ENCODE peak calls at places on chromosomes 16 and 17, in nine cellular contexts. One of them, this sample, is unnamed.

GRCh38 chr16:84982434-84982833 is 28.9 kb downstream of the ZDHHC7 start:
- DNase-seq in tibial nerve: no peak
- DNase-seq in adrenal gland: no peak
- DNase-seq in lower lobe of right lung: peak
- DNase-seq in left lung: no peak
- DNase-seq in AG10803: no peak
- DNase-seq in heart right ventricle: no peak
- DNase-seq in dorsolateral prefrontal cortex: no peak
- DNase-seq in astrocyte of the cerebellum: no peak
- DNase-seq in this sample: no peak

GRCh38 chr16:19291459-19291858 is 5.9 kb downstream of the CLEC19A start:
- DNase-seq in tibial nerve: no peak
- DNase-seq in adrenal gland: no peak
- DNase-seq in lower lobe of right lung: no peak
- DNase-seq in left lung: no peak
- DNase-seq in AG10803: no peak
- DNase-seq in heart right ventricle: no peak
- DNase-seq in dorsolateral prefrontal cortex: no peak
- DNase-seq in astrocyte of the cerebellum: no peak
- DNase-seq in this sample: peak

GRCh38 chr17:43456661-43457361 is 27.0 kb upstream of the DHX8 start:
- DNase-seq in tibial nerve: peak
- DNase-seq in adrenal gland: peak
- DNase-seq in lower lobe of right lung: peak
- DNase-seq in left lung: peak
- DNase-seq in AG10803: peak
- DNase-seq in heart right ventricle: peak
- DNase-seq in dorsolateral prefrontal cortex: no peak
- DNase-seq in astrocyte of the cerebellum: no peak
- DNase-seq in this sample: no peak

GRCh38 chr17:40921026-40921425 is 16.4 kb downstream of the KRT23 start:
- DNase-seq in tibial nerve: no peak
- DNase-seq in adrenal gland: no peak
- DNase-seq in lower lobe of right lung: no peak
- DNase-seq in left lung: no peak
- DNase-seq in AG10803: no peak
- DNase-seq in heart right ventricle: no peak
- DNase-seq in dorsolateral prefrontal cortex: no peak
- DNase-seq in astrocyte of the cerebellum: no peak
- DNase-seq in this sample: no peak

GRCh38 chr17:7857724-7858486 is at the start of gene CYB5D1:
- DNase-seq in tibial nerve: peak
- DNase-seq in adrenal gland: peak
- DNase-seq in lower lobe of right lung: peak
- DNase-seq in left lung: peak
- DNase-seq in AG10803: peak
- DNase-seq in heart right ventricle: peak
- DNase-seq in dorsolateral prefrontal cortex: peak
- DNase-seq in astrocyte of the cerebellum: no peak
- DNase-seq in this sample: peak

GRCh38 chr17:81900181-81900820 is 1.7 kb upstream of the NPB start:
- DNase-seq in tibial nerve: no peak
- DNase-seq in adrenal gland: no peak
- DNase-seq in lower lobe of right lung: no peak
- DNase-seq in left lung: no peak
- DNase-seq in AG10803: no peak
- DNase-seq in heart right ventricle: no peak
- DNase-seq in dorsolateral prefrontal cortex: no peak
- DNase-seq in astrocyte of the cerebellum: no peak
- DNase-seq in this sample: no peak

GRCh38 chr17:28279411-28279810 is 39.6 kb upstream of the TMEM97 start:
- DNase-seq in tibial nerve: no peak
- DNase-seq in adrenal gland: no peak
- DNase-seq in lower lobe of right lung: no peak
- DNase-seq in left lung: no peak
- DNase-seq in AG10803: peak
- DNase-seq in heart right ventricle: no peak
- DNase-seq in dorsolateral prefrontal cortex: no peak
- DNase-seq in astrocyte of the cerebellum: no peak
- DNase-seq in this sample: peak

GRCh38 chr17:79066963-79067362 is 7.7 kb upstream of the ENGASE start:
- DNase-seq in tibial nerve: no peak
- DNase-seq in adrenal gland: no peak
- DNase-seq in lower lobe of right lung: no peak
- DNase-seq in left lung: peak
- DNase-seq in AG10803: no peak
- DNase-seq in heart right ventricle: no peak
- DNase-seq in dorsolateral prefrontal cortex: no peak
- DNase-seq in astrocyte of the cerebellum: no peak
- DNase-seq in this sample: no peak

GRCh38 chr17:63358111-63358839 is 87.8 kb downstream of the CYB561 start:
- DNase-seq in tibial nerve: no peak
- DNase-seq in adrenal gland: no peak
- DNase-seq in lower lobe of right lung: no peak
- DNase-seq in left lung: no peak
- DNase-seq in AG10803: peak
- DNase-seq in heart right ventricle: no peak
- DNase-seq in dorsolateral prefrontal cortex: no peak
- DNase-seq in astrocyte of the cerebellum: peak
- DNase-seq in this sample: peak

GRCh38 chr16:4087990-4088577 is 28.2 kb downstream of the ADCY9 start:
- DNase-seq in tibial nerve: no peak
- DNase-seq in adrenal gland: no peak
- DNase-seq in lower lobe of right lung: no peak
- DNase-seq in left lung: no peak
- DNase-seq in AG10803: no peak
- DNase-seq in heart right ventricle: no peak
- DNase-seq in dorsolateral prefrontal cortex: no peak
- DNase-seq in astrocyte of the cerebellum: no peak
- DNase-seq in this sample: no peak

GRCh38 chr16:4785758-4786433 is 2.2 kb downstream of the SEPTIN12 start:
- DNase-seq in tibial nerve: no peak
- DNase-seq in adrenal gland: no peak
- DNase-seq in lower lobe of right lung: no peak
- DNase-seq in left lung: no peak
- DNase-seq in AG10803: no peak
- DNase-seq in heart right ventricle: no peak
- DNase-seq in dorsolateral prefrontal cortex: no peak
- DNase-seq in astrocyte of the cerebellum: no peak
- DNase-seq in this sample: no peak

GRCh38 chr17:68600881-68601564 is at the start of gene FAM20A:
- DNase-seq in tibial nerve: no peak
- DNase-seq in adrenal gland: peak
- DNase-seq in lower lobe of right lung: peak
- DNase-seq in left lung: peak
- DNase-seq in AG10803: peak
- DNase-seq in heart right ventricle: peak
- DNase-seq in dorsolateral prefrontal cortex: no peak
- DNase-seq in astrocyte of the cerebellum: no peak
- DNase-seq in this sample: peak
- H3K4me3 ChIP-seq in tibial nerve: peak
- H3K4me3 ChIP-seq in adrenal gland: no peak
- H3K4me3 ChIP-seq in lower lobe of right lung: peak
- H3K4me3 ChIP-seq in left lung: peak
- H3K4me3 ChIP-seq in AG10803: peak
- H3K4me3 ChIP-seq in heart right ventricle: peak
- H3K4me3 ChIP-seq in dorsolateral prefrontal cortex: peak
- H3K4me3 ChIP-seq in astrocyte of the cerebellum: peak
- H3K4me3 ChIP-seq in this sample: peak

DNA sequence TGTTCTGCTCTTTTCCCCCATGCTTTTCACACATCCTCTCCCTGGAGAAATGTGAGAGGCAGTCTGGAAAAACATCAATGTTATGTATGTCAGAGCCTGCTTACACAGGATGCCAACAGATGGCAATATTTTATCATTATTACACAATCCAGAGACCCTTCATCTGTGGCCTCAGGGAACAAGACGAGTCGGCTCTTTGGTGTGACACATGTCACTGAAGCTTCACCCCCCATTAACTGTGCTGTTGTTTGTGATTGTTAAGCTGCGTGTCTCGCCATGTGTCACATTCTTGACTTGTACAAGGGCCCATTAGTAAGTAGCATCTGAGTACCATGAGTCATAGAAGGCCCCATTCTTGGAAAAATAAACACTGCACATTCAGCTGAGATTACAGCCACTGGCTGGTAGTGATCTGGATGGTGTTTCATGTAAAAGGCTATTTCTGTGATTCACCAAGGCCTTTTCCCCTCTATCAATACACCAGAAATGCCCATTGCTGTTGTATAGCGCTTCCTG is 682.1 kb upstream of the SOX9 start:
- DNase-seq in tibial nerve: no peak
- DNase-seq in adrenal gland: no peak
- DNase-seq in lower lobe of right lung: no peak
- DNase-seq in left lung: peak
- DNase-seq in AG10803: peak
- DNase-seq in heart right ventricle: no peak
- DNase-seq in dorsolateral prefrontal cortex: no peak
- DNase-seq in astrocyte of the cerebellum: peak
- DNase-seq in this sample: peak
- TF ChIP-seq CTCF in tibial nerve: no peak
- TF ChIP-seq CTCF in adrenal gland: no peak
- TF ChIP-seq CTCF in lower lobe of right lung: no peak
- TF ChIP-seq CTCF in left lung: no peak
- TF ChIP-seq CTCF in AG10803: no peak
- TF ChIP-seq CTCF in heart right ventricle: no peak
- TF ChIP-seq CTCF in dorsolateral prefrontal cortex: no peak
- TF ChIP-seq CTCF in astrocyte of the cerebellum: no peak
- TF ChIP-seq CTCF in this sample: no peak

DNA sequence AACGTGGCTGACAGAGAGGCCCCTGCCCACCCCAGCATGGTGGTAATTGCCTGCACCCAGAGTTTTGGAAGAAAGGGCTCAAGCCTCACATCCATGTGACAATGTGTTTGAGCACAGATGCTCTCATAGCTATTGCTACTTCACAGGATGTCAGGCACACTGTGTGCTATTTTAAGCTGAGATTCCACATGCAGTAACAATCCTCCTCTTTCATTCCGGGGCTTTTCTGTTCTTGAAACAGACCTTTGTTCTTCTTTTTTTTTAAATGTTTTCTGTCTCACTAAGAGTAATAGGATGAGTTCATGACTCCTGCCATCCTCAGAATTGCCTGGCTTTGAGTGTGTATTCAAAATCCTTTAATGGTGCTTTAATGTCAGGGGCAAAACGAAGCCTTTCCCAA is 198.9 kb downstream of the ABCC12 start:
- DNase-seq in tibial nerve: no peak
- DNase-seq in adrenal gland: no peak
- DNase-seq in lower lobe of right lung: no peak
- DNase-seq in left lung: no peak
- DNase-seq in AG10803: no peak
- DNase-seq in heart right ventricle: no peak
- DNase-seq in dorsolateral prefrontal cortex: no peak
- DNase-seq in astrocyte of the cerebellum: no peak
- DNase-seq in this sample: no peak
- H3K4me3 ChIP-seq in tibial nerve: no peak
- H3K4me3 ChIP-seq in adrenal gland: no peak
- H3K4me3 ChIP-seq in lower lobe of right lung: no peak
- H3K4me3 ChIP-seq in left lung: no peak
- H3K4me3 ChIP-seq in AG10803: no peak
- H3K4me3 ChIP-seq in heart right ventricle: no peak
- H3K4me3 ChIP-seq in dorsolateral prefrontal cortex: no peak
- H3K4me3 ChIP-seq in astrocyte of the cerebellum: no peak
- H3K4me3 ChIP-seq in this sample: no peak

DNA sequence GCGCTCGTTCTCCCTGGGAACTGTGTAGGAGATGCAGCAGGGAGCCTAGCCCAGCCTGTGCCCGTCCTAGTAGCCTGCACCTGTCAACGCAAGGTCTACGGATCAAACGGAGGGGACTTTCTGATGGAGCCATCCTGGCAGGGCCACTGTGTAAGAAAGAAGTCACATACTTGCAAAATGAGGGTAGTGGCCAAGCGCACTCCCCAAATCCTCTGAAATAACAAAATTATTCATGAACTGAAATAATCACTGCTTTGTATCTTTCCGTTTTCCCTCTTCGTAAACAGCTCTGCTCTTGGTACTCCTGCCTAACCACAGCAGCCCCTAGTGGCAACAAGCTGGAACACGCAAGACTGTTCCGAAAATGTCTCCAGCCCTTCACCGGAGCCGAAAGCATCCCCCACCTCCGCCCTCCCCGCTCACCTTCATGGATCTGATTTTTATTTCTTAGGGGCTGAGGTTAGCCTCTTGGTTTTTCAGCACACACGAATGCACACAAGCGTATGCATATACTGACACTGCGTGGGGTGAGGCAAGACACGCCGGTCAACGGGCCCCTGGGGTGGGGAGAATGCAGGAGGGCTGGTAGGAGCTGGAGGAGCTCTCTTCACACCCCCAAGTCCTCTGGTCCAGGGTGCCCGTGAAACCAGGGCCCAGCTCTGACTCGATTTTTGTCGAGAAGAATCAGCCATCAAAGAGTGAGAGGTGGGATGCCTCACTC is 100.8 kb downstream of the ABCC12 start:
- DNase-seq in tibial nerve: no peak
- DNase-seq in adrenal gland: peak
- DNase-seq in lower lobe of right lung: peak
- DNase-seq in left lung: peak
- DNase-seq in AG10803: peak
- DNase-seq in heart right ventricle: peak
- DNase-seq in dorsolateral prefrontal cortex: peak
- DNase-seq in astrocyte of the cerebellum: peak
- DNase-seq in this sample: peak
- TF ChIP-seq CTCF in tibial nerve: peak
- TF ChIP-seq CTCF in adrenal gland: peak
- TF ChIP-seq CTCF in lower lobe of right lung: peak
- TF ChIP-seq CTCF in left lung: peak
- TF ChIP-seq CTCF in AG10803: peak
- TF ChIP-seq CTCF in heart right ventricle: peak
- TF ChIP-seq CTCF in dorsolateral prefrontal cortex: peak
- TF ChIP-seq CTCF in astrocyte of the cerebellum: peak
- TF ChIP-seq CTCF in this sample: peak

GRCh38 chr16:75176926-75177325 is 28.6 kb downstream of the ZFP1 start:
- DNase-seq in tibial nerve: no peak
- DNase-seq in adrenal gland: no peak
- DNase-seq in lower lobe of right lung: no peak
- DNase-seq in left lung: no peak
- DNase-seq in AG10803: no peak
- DNase-seq in heart right ventricle: no peak
- DNase-seq in dorsolateral prefrontal cortex: no peak
- DNase-seq in astrocyte of the cerebellum: no peak
- DNase-seq in this sample: no peak
- H3K4me3 ChIP-seq in tibial nerve: no peak
- H3K4me3 ChIP-seq in adrenal gland: no peak
- H3K4me3 ChIP-seq in lower lobe of right lung: no peak
- H3K4me3 ChIP-seq in left lung: no peak
- H3K4me3 ChIP-seq in AG10803: no peak
- H3K4me3 ChIP-seq in heart right ventricle: no peak
- H3K4me3 ChIP-seq in dorsolateral prefrontal cortex: no peak
- H3K4me3 ChIP-seq in astrocyte of the cerebellum: no peak
- H3K4me3 ChIP-seq in this sample: no peak